ENCODE peak calls at places on chromosomes 1 and 21, in seven cellular contexts. Q is GM12891, R is GM12878, V is H1, C is HepG2, H is K562, I is SK-N-SH. Y is an unnamed sample.

GRCh38 chr1:192654607-192655389 is 18.9 kb downstream of the RGS13 start:
- DNase-seq in R (no peak), I (no peak), Q (no peak), V (no peak), H (no peak), C (no peak), Y (no peak)

GRCh38 chr1:32883973-32884372 is 2.3 kb upstream of the HPCA start:
- DNase-seq in Q (no peak), V (no peak), I (no peak), H (no peak), C (no peak), R (no peak), Y (no peak)

GRCh38 chr1:181784039-181784683 is 277.4 kb downstream of the ZNF648 start:
- DNase-seq in I (no peak), H (no peak), Q (no peak), R (no peak), V (no peak), C (no peak), Y (no peak)

GRCh38 chr1:228691926-228692325 is 43.4 kb upstream of the RHOU start:
- DNase-seq in C (peak; percentile 72), Q (no peak), V (no peak), R (no peak), I (peak; percentile 45), H (peak; percentile 35), Y (no peak)

GRCh38 chr21:44752701-44753235 is 41.4 kb upstream of the TSPEAR start:
- DNase-seq in V (no peak), H (no peak), I (no peak), R (no peak), C (no peak), Q (no peak), Y (no peak)

GRCh38 chr21:33070921-33071877 is 1.3 kb downstream of the OLIG1 start:
- DNase-seq in V (no peak), R (no peak), H (no peak), C (no peak), Q (peak; percentile 28), I (peak; percentile 22), Y (no peak)

GRCh38 chr1:12107718-12108117 is 44.6 kb downstream of the TNFRSF8 start:
- DNase-seq in I (no peak), Q (no peak), H (no peak), V (no peak), R (no peak), C (no peak), Y (no peak)

GRCh38 chr21:20698585-20698984 is 299.6 kb upstream of the NCAM2 start:
- DNase-seq in C (no peak), V (no peak), H (no peak), Q (no peak), R (no peak), I (no peak), Y (no peak)

GRCh38 chr1:160328171-160328570 is 14.9 kb downstream of the COPA start:
- DNase-seq in C (no peak), R (no peak), H (no peak), V (no peak), I (no peak), Q (no peak), Y (no peak)

DNA sequence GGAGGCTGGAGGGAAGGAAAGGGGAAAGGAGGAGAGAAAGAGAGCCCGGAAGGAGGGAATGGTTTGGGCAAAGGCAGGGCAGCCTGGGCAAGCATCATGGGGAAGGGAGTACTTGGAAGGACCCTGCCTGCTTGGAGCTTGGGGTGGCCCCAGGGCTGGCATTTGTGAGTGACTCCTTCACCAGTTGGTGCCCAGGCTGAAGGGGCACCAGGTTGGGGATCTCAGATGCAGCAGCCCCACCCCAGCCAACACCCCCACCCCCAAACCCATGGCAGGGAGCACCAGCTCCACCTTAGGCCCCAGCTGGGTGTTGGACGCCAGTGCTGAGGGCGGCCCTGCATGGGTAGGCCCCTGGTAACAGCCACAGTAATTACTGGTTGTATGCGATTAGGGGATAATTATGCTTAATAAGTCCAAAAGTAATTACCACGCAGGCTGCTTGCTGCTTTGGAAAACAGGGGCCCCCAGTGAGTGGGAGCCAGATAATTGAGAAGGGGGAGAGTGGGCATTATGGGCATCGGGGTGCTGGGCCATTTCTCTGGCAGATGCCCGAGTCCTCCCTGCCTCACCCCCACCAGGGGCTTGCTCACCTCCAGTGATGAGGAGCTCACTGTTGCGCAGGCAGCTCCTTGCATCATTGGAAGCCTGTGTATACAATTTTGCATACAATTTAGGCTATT is 78.3 kb downstream of the VWA5B1 start:
- DNase-seq in C (no peak), Q (no peak), R (no peak), I (no peak), V (no peak), H (no peak), Y (no peak)
- TF ChIP-seq TAF1 in C (no peak), Q (no peak), R (no peak), I (no peak), V (no peak), H (no peak), Y (no peak)

GRCh38 chr1:198575715-198576641 is 35.5 kb upstream of the ATP6V1G3 start:
- DNase-seq in C (no peak), Q (no peak), H (no peak), I (no peak), R (no peak), V (no peak), Y (no peak)
- TF ChIP-seq TAF1 in C (no peak), Q (no peak), H (no peak), I (no peak), R (no peak), V (no peak), Y (no peak)

GRCh38 chr1:234551032-234551378 is 59.0 kb downstream of the IRF2BP2 start:
- DNase-seq in H (no peak), C (no peak), I (no peak), R (no peak), V (no peak), Q (no peak), Y (no peak)

GRCh38 chr1:234555390-234556112 is 54.4 kb downstream of the IRF2BP2 start:
- DNase-seq in I (no peak), V (no peak), C (no peak), R (no peak), Q (no peak), H (no peak), Y (no peak)

GRCh38 chr1:234554478-234555311 is 55.3 kb downstream of the IRF2BP2 start:
- DNase-seq in R (no peak), V (no peak), H (peak; percentile 80), I (peak; percentile 57), Q (no peak), C (peak; percentile 42), Y (no peak)

GRCh38 chr1:234554157-234554477 is 55.9 kb downstream of the IRF2BP2 start:
- DNase-seq in H (no peak), I (no peak), R (no peak), C (no peak), Q (no peak), V (no peak), Y (no peak)

DNA sequence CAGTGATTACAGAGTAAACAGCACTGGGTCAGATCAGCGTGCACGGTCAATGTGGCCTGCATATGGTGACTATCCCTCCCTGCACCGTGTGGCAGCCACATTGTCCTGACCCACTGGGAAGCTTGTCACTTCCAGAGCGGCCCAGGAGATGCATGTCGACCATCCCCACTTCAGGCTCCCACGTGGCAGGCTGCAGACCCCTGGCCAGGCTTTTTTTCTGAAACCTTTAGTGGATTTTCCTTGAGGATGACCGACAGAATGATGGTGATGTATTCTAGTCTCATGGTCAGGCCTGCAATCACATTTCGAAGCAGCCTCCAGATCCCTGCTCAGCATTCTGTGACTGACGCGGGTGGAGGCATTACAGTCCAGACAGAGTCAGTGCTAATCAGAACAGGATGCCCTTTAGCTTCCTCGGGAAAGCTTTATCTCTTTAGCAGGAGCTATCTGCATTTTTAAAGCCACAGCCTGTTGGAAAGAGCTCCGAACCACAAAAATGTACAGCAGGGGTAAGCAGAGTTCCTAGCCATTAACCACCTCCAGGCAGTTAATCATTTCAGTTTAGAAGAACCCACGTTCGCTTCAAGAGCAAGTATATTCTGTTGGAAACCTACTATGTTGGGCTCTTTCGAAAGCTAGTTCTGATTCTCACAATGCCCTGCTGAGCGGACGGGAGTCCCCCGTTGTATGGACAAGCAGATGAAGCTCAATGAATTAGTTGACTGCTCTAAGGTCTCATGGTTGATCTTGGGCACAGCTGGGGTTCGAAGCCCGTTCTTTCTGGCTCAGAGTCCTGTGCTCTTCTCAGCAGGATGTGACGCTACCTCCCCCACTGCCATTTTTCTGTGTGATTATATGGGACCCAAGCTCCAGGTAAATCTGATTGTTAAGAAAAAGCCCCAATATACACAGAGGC is 56.5 kb downstream of the IRF2BP2 start:
- DNase-seq in I (peak; percentile 82), R (no peak), H (peak; percentile 60), Q (no peak), C (no peak), V (no peak), Y (no peak)
- TF ChIP-seq TAF1 in I (peak; percentile 39), R (no peak), H (peak; percentile 5), Q (no peak), C (no peak), V (no peak), Y (no peak)

GRCh38 chr21:14403681-14404318 is 20.9 kb upstream of the HSPA13 start:
- DNase-seq in H (peak; percentile 49), R (peak; percentile 9), V (no peak), C (peak; percentile 19), Q (no peak), I (peak; percentile 24), Y (no peak)
- TF ChIP-seq TAF1 in H (no peak), R (no peak), V (no peak), C (no peak), Q (no peak), I (no peak), Y (no peak)

GRCh38 chr1:26529405-26529654 is 231 bp upstream of the RPS6KA1 start:
- DNase-seq in C (no peak), Q (no peak), V (no peak), I (no peak), H (no peak), R (no peak), Y (no peak)

GRCh38 chr1:26531651-26532131 is 2.1 kb downstream of the RPS6KA1 start:
- DNase-seq in Q (no peak), V (no peak), R (no peak), I (peak; percentile 13), C (no peak), H (no peak), Y (no peak)

GRCh38 chr1:26529655-26530539 is at the start of gene RPS6KA1:
- DNase-seq in R (no peak), Q (peak; percentile 95), V (no peak), C (peak; percentile 38), I (peak; percentile 99), H (peak; percentile 97), Y (peak; percentile 95)

GRCh38 chr1:26530898-26531598 is 1.5 kb downstream of the RPS6KA1 start:
- DNase-seq in H (peak; percentile 80), C (peak; percentile 87), I (peak; percentile 51), V (peak; percentile 82), R (no peak), Q (no peak), Y (no peak)

DNA sequence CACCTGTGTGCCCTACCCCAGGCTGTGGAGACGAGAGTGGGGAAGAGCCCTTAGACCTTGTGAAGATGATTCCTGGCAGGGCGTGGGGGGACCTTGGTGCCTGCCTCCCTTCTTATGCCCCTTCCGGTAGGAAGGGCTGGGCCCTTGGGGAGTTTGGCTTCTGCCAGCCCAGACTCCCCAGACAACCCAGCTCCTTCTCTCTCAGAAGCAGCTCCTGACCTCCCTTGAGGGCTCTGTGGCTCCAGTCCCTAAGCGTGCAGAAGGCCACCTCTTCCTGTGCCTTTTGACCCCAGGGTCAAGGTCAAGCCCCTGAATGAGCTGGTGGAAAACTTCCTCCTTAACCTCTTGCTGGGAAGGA is 958 bp downstream of the RPS6KA1 start:
- DNase-seq in Q (no peak), C (no peak), R (no peak), V (no peak), I (no peak), H (no peak), Y (no peak)
- TF ChIP-seq TAF1 in Q (no peak), C (no peak), R (no peak), V (no peak), I (no peak), H (no peak), Y (no peak)

GRCh38 chr1:207261971-207262370 is 59.5 kb upstream of the CD55 start:
- DNase-seq in H (no peak), C (no peak), I (no peak), R (no peak), V (no peak), Q (no peak), Y (no peak)
- TF ChIP-seq TAF1 in H (no peak), C (no peak), I (no peak), R (no peak), V (no peak), Q (no peak), Y (no peak)